ENCODE peak calls at places on chromosome 2, in four cellular contexts. M is K562, H is HepG2, C is SK-N-SH. P is an unnamed sample.

GRCh38 chr2:176188969-176189665 is 649 bp downstream of the HOXD1 start:
- DNase-seq in M (no peak), H (no peak), C (no peak), P (no peak)

GRCh38 chr2:230326453-230327417 is at the start of gene SP140L:
- DNase-seq in M (peak; percentile 18), H (peak; percentile 82), C (no peak), P (no peak)

GRCh38 chr2:190469770-190470169 is 61.6 kb downstream of the MFSD6 start:
- DNase-seq in M (peak; percentile 31), H (no peak), C (peak; percentile 57), P (peak; percentile 24)

GRCh38 chr2:212193803-212194202 is 344.8 kb downstream of the ERBB4 start:
- DNase-seq in M (no peak), H (no peak), C (no peak), P (no peak)

GRCh38 chr2:218218409-218219185 is 1.6 kb downstream of the ARPC2 start:
- DNase-seq in M (no peak), H (no peak), C (peak; percentile 58), P (no peak)

GRCh38 chr2:240300840-240301239 is 134.6 kb upstream of the GPC1 start:
- DNase-seq in M (no peak), H (no peak), C (peak; percentile 24), P (no peak)

GRCh38 chr2:241799522-241800197 is 9.3 kb upstream of the NEU4 start:
- DNase-seq in M (no peak), H (no peak), C (peak; percentile 27), P (no peak)

GRCh38 chr2:240619506-240620148 is 5.7 kb upstream of the GPR35 start:
- DNase-seq in M (no peak), H (no peak), C (no peak), P (no peak)

GRCh38 chr2:159658887-159659437 is 42.6 kb upstream of the BAZ2B start:
- DNase-seq in M (no peak), H (no peak), C (no peak), P (no peak)

GRCh38 chr2:191748528-191749180 is 70.7 kb downstream of the NABP1 start:
- DNase-seq in M (no peak), H (no peak), C (no peak), P (no peak)

GRCh38 chr2:144159264-144159663 is 360.7 kb downstream of the ZEB2 start:
- DNase-seq in M (no peak), H (no peak), C (no peak), P (no peak)

GRCh38 chr2:150162241-150162942 is 325.1 kb downstream of the RND3 start:
- DNase-seq in M (no peak), H (no peak), C (peak; percentile 42), P (no peak)

GRCh38 chr2:46303822-46304221 is 6.6 kb downstream of the EPAS1 start:
- DNase-seq in M (no peak), H (no peak), C (no peak), P (no peak)

GRCh38 chr2:227411320-227411989 is 23.7 kb upstream of the SCYGR1 start:
- DNase-seq in M (no peak), H (no peak), C (no peak), P (no peak)

GRCh38 chr2:214232266-214232665 is 178.6 kb upstream of the VWC2L start:
- DNase-seq in M (no peak), H (no peak), C (no peak), P (no peak)

GRCh38 chr2:145380436-145381017 is 860.6 kb upstream of the ZEB2 start:
- DNase-seq in M (no peak), H (no peak), C (no peak), P (no peak)

GRCh38 chr2:197108758-197109157 is 182.3 kb upstream of the PGAP1 start:
- DNase-seq in M (no peak), H (no peak), C (peak; percentile 36), P (no peak)

GRCh38 chr2:128568106-128568505 is 249.4 kb upstream of the HS6ST1 start:
- DNase-seq in M (no peak), H (no peak), C (no peak), P (no peak)

GRCh38 chr2:163647300-163647699 is 88.5 kb downstream of the FIGN start:
- DNase-seq in M (no peak), H (no peak), C (no peak), P (no peak)

GRCh38 chr2:163625632-163626031 is 110.2 kb downstream of the FIGN start:
- DNase-seq in M (no peak), H (no peak), C (no peak), P (no peak)

GRCh38 chr2:219446101-219446504 is 11.5 kb downstream of the SPEG start:
- DNase-seq in M (no peak), H (no peak), C (peak; percentile 92), P (no peak)

GRCh38 chr2:239439383-239440315 is 38.8 kb upstream of the HDAC4 start:
- DNase-seq in M (no peak), H (no peak), C (no peak), P (no peak)

GRCh38 chr2:58098254-58099096 is 51.9 kb downstream of the VRK2 start:
- DNase-seq in M (no peak), H (no peak), C (no peak), P (no peak)

GRCh38 chr2:64036343-64036742 is 17.1 kb upstream of the VPS54 start:
- DNase-seq in M (no peak), H (no peak), C (no peak), P (no peak)

GRCh38 chr2:60641866-60642788 is 88.7 kb upstream of the BCL11A start:
- DNase-seq in M (peak; percentile 54), H (peak; percentile 36), C (peak; percentile 59), P (peak; percentile 53)

GRCh38 chr2:177582000-177582399 is 189.4 kb downstream of the AGPS start:
- DNase-seq in M (no peak), H (no peak), C (no peak), P (no peak)

GRCh38 chr2:158753561-158754302 is 41.4 kb upstream of the DAPL1 start:
- DNase-seq in M (peak; percentile 83), H (peak; percentile 62), C (peak; percentile 71), P (peak; percentile 74)

GRCh38 chr2:8389373-8390108 is 292.3 kb upstream of the ID2 start:
- DNase-seq in M (no peak), H (no peak), C (no peak), P (no peak)

GRCh38 chr2:184765048-184765881 is 166.9 kb downstream of the ZNF804A start:
- DNase-seq in M (no peak), H (no peak), C (no peak), P (no peak)

DNA sequence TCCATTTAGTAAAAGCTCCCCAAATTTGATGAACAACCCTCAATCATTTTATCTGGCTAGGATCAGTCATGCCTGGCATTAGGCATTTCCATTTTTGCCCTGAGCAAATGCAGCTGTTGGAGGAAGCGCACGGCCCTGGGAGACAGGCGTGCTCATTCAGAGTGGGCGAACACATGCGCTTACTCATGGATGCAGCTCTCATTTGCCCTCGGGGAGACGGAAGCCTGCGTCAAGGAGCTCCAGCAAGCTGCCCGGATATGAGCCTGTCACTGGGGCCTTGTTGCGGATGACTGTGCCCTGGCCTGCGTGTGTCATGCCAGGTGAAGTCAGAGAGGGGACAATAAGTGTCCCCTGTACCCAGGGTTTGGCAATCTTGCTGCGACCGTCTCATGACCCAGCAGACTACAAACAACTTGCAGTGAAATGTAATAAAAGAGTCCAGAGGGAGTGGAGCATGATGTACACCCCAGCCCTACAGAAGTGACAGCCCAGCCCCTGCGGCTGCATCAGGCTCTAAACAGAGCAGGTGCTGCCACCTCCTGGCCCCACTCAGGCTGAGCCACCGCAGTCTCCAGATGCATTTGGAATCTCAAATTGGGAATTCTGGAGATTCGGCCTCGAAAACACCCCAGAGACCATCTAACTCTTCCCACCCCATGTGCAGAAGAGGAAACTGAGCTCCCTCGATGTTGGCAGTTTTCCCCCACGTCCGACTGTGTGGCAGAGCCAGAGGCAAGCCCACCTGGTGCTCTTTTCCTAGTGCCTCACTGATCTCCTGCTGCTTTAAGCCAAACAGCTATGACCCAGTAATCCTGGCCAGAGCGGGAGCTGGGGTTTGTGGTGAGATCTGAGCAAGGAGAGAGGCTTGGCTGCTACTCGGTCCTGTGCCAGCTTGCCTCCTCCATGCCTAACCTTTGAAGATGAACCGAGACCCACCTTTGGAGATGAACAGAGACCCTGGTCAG is 105.0 kb upstream of the ALK start:
- DNase-seq in M (peak; percentile 57), H (peak; percentile 13), C (peak; percentile 89), P (peak; percentile 76)
- TF ChIP-seq FOXM1 in M (no peak), H (no peak), C (no peak), P (no peak)

DNA sequence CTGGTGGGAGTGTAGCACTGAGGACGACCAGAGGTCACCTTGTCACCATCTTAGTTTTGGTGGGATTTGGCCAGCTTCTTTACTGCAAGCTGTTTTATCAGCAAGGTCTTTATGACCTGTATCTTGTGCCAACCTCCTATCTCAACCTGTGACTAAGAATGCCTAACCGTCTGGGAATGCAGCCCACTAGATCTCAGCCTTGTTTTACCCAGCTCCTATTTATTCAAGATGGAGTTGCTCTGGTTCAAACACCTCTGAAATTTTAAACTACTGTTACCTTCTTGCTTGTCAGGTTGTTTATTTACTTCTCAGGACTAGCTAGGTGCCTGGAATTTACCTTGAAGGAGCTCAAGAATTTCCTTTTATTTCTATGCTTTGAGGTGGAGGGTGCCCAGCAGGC is 9.5 kb upstream of the KCNG3 start:
- DNase-seq in M (no peak), H (no peak), C (no peak), P (no peak)
- TF ChIP-seq FOXM1 in M (no peak), H (no peak), C (no peak), P (no peak)

DNA sequence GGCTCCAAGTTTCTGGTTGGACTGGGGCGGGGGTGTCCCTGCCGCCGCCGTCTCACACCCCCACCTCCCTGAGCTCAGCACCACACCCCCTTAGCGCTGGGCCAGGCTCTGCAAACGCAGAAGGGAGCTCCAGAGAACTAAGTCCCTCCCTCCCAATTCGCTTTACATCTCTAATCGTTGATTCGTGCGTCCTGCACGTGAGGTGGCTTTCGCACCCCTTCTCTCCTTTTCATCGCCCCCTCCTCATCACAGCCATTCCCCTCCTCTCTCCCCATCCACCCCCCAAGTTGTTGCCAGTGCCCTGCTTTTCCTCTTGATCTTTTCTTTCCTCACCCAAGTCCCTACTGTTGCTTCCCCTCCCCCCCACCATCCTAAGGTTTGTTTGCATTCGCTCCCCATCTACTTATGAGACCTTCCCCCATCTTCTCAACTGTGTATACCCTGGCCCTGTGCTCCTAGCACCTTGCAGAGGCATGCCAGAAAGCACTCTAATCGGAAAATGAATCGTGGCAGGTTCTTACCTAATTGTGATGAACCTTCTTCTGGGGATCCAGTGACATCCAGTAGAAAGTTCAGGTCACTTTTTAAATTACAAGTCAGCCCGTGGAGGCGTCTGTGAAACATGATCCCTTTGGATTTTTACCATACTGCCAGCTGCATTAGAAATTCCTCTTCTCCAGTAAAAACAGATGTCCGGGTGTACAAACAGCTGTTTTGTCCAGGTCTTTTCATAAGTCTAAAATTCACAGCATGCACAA is 607 bp upstream of the ATL2 start:
- DNase-seq in M (no peak), H (peak; percentile 42), C (no peak), P (peak; percentile 81)
- TF ChIP-seq FOXM1 in M (no peak), H (no peak), C (no peak), P (no peak)

DNA sequence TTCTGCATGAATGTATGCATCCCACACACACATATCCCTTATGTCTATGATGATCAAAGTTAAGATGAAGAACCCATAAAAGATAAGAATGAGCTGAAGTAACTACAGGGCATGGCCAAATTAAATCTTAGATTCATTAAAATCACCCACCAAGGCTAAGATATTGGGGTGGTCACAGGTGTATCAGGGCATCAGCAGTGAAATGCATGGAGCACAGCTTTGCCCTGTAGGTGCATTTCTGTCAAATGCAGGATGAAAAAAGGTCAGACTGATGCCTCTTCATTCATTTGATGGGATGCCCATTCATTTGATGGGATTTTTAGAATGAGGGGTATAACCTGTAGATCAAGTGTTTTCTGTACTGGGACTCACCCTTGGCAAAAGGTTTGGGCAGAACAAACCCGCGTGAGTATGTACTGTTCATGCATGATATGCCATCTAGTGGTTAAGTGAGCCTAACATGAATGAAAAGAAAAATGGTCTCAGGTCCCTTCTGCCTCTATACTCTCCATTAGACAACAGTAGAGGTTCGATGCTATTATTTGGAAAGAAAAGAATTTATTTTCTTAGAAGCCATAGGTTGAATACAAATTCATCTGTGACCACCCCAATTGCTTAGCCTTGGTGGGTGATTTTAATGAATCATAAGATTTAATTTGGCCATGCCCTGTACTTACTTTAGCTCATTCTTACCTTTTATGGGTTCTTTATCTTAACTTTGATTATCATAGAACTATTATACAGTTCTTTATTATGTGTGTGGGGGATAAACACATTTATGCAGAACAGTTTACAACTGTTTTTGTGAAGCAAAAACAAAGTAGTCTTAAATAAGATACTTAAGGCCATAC is 43.2 kb upstream of the NOSTRIN start:
- DNase-seq in M (no peak), H (peak; percentile 64), C (peak; percentile 66), P (peak; percentile 56)
- TF ChIP-seq FOXM1 in M (no peak), H (no peak), C (no peak), P (no peak)